ENCODE peak calls at places on chromosomes 4 and X, in six cellular contexts. T, H, W, V, Q and X are unnamed samples.

GRCh38 chr4:156838761-156839160 is 132.8 kb downstream of the PDGFC start:
- DNase-seq in T (no peak), V (no peak), H (no peak), Q (no peak), W (no peak), X (no peak)

GRCh38 chr4:189092596-189092995 is 848.1 kb upstream of the FRG1 start:
- DNase-seq in Q (no peak), V (no peak), T (no peak), H (no peak), W (no peak), X (no peak)

GRCh38 chrX:38008658-38009057 is 2.3 kb downstream of the SYTL5 start:
- DNase-seq in T (no peak), H (no peak), V (no peak), W (no peak), Q (no peak), X (no peak)

GRCh38 chr4:5972571-5972970 is 45.7 kb downstream of the C4orf50 start:
- DNase-seq in Q (no peak), W (no peak), H (no peak), V (no peak), T (no peak), X (no peak)

GRCh38 chr4:116829187-116829586 is 256.2 kb downstream of the TRAM1L1 start:
- DNase-seq in V (no peak), W (no peak), H (no peak), T (no peak), Q (no peak), X (no peak)

GRCh38 chrX:110338850-110339373 is 19.7 kb upstream of the RTL9 start:
- DNase-seq in T (no peak), H (no peak), V (no peak), W (no peak), Q (no peak), X (no peak)

GRCh38 chr4:170087163-170087700 is 2.5 kb downstream of the AADAT start:
- DNase-seq in V (no peak), H (no peak), Q (no peak), W (no peak), T (no peak), X (no peak)

GRCh38 chr4:168621806-168622589 is 125.1 kb downstream of the PALLD start:
- DNase-seq in V (peak; percentile 73), Q (no peak), H (no peak), T (no peak), W (no peak), X (no peak)

GRCh38 chr4:122827258-122827887 is 742 bp downstream of the FGF2 start:
- DNase-seq in H (peak; percentile 34), T (peak; percentile 20), Q (peak; percentile 49), V (no peak), W (peak; percentile 30), X (no peak)

GRCh38 chr4:52958232-52958631 is 96.1 kb downstream of the RASL11B start:
- DNase-seq in Q (no peak), H (no peak), V (no peak), T (no peak), W (no peak), X (no peak)

GRCh38 chrX:41705680-41706374 is 17.1 kb downstream of the GPR34 start:
- DNase-seq in Q (no peak), H (no peak), V (no peak), T (no peak), W (no peak), X (no peak)

GRCh38 chrX:30863969-30864368 is 25.1 kb downstream of the TAB3 start:
- DNase-seq in W (no peak), Q (no peak), T (no peak), H (peak; percentile 6), V (no peak), X (no peak)

GRCh38 chr4:95068818-95069478 is 311.2 kb downstream of the BMPR1B start:
- DNase-seq in T (no peak), H (no peak), Q (no peak), V (no peak), W (no peak), X (no peak)

GRCh38 chr4:174120446-174121142 is 162.9 kb downstream of the FBXO8 start:
- DNase-seq in V (peak; percentile 19), H (peak; percentile 53), Q (peak; percentile 39), T (no peak), W (peak; percentile 72), X (no peak)

GRCh38 chrX:149491812-149492211 is 13.3 kb downstream of the IDS start:
- DNase-seq in Q (no peak), T (no peak), H (no peak), W (peak; percentile 47), V (no peak), X (no peak)

GRCh38 chrX:149490100-149490499 is 15.0 kb downstream of the IDS start:
- DNase-seq in H (no peak), T (no peak), W (no peak), V (no peak), Q (no peak), X (no peak)

DNA sequence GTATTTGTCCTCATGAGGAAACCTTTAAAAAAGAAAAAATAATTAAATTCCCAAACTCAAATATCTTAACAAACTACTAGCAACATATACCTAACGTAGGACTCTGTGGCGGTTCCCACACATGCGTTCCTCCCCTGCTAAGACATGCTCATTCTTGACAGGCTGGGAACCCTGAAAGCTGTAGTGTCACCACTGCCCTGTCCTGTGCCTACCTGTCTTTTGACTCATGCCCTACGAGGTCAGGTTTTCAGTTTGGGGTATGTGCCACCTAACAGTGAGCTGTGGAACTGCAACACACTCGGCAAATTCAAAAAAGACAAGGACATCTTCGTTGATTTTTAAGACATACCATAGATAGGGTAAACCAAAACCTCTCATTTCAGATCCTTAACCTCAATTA is 17.8 kb downstream of the IDS start:
- DNase-seq in T (no peak), V (no peak), W (no peak), H (no peak), Q (no peak), X (no peak)
- TF ChIP-seq CTCF in T (no peak), V (no peak), W (no peak), H (peak; percentile 12), Q (no peak), X (no peak)

GRCh38 chr4:71526626-71527406 is 188.0 kb downstream of the SLC4A4 start:
- DNase-seq in H (no peak), Q (no peak), V (no peak), W (no peak), T (no peak), X (no peak)
- TF ChIP-seq CTCF in H (no peak), Q (no peak), V (no peak), W (no peak), T (no peak), X (no peak)

GRCh38 chrX:125651426-125651825 is 331.8 kb downstream of the TEX13C start:
- DNase-seq in V (no peak), W (no peak), H (no peak), T (no peak), Q (no peak), X (no peak)

DNA sequence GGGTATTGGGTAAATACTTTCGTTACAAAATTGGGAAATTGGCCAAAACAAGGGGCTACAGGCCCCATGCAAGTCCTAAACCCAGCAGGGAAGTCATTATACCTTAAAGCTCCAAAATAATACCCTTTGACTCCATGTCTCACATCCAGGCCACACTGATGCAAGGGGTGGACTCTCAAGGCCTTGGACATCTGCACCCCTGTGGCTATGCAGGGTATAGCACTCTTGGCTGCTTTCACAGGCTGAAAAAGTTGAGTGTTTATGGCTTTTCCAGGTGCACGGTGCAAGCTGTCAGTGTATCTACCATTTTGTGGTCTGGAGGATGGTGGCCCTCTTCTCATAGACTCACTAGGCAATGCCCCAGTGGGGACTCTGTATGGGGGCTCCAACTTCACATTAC is 326.5 kb downstream of the TEX13C start:
- DNase-seq in T (no peak), W (no peak), Q (no peak), H (no peak), V (no peak), X (no peak)
- TF ChIP-seq CTCF in T (no peak), W (no peak), Q (no peak), H (no peak), V (no peak), X (no peak)

GRCh38 chr4:17336986-17337385 is 174.9 kb downstream of the QDPR start:
- DNase-seq in Q (no peak), H (no peak), W (no peak), T (no peak), V (no peak), X (no peak)

GRCh38 chr4:17336069-17336468 is 175.8 kb downstream of the QDPR start:
- DNase-seq in W (no peak), V (no peak), Q (no peak), T (no peak), H (no peak), X (no peak)

GRCh38 chr4:17336524-17336941 is 175.4 kb downstream of the QDPR start:
- DNase-seq in V (no peak), T (no peak), W (no peak), Q (peak; percentile 20), H (peak; percentile 31), X (peak; percentile 41)

GRCh38 chr4:17335371-17335770 is 176.5 kb downstream of the QDPR start:
- DNase-seq in H (no peak), T (no peak), W (no peak), V (no peak), Q (no peak), X (no peak)

GRCh38 chr4:17332483-17332882 is 179.4 kb downstream of the QDPR start:
- DNase-seq in H (no peak), W (no peak), T (no peak), Q (no peak), V (no peak), X (no peak)
- TF ChIP-seq CTCF in H (no peak), W (no peak), T (no peak), Q (no peak), V (no peak), X (no peak)

DNA sequence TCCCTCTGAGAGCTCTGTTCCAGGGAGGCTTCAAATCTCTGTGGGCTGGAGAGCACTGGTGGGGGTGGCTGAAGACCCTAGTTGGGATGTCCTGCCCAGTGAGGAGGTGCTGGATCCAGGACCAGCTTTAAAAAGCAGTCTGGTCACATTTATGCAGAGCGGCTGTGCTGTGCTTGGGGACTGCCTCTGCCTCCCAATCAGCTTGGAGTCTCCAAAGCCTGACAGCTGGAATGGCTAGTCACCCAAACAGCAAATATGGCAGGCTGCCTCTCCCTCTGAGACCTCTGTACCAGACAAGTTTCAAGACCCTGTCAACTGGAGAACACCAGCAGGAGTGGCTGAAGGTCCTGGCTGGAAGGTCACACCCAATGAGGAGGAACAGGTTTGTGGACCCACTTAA is 848.1 kb upstream of the DIAPH2 start:
- DNase-seq in H (no peak), V (no peak), Q (no peak), W (no peak), T (no peak), X (no peak)
- TF ChIP-seq CTCF in H (no peak), V (no peak), Q (no peak), W (no peak), T (no peak), X (no peak)

DNA sequence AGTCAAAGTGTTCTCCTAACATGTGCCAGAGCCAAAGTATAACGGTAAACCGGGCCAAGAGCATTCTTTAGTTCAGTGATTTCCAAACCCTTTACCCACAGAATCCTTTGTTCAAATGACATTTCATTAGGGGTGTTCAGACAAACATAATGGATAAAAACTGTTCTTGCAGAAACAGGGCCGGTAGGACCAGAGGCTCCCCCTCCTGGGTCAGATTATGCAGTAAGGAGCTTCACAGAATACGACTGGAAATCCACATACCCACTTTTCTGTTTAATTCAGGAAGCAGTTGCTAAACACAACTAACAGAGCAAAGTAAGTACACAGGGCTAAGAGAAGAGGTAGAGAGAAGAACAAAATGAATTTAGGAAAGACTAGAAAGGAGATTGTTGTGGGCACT is 46.6 kb upstream of the TMEM184C start:
- DNase-seq in Q (no peak), W (no peak), V (no peak), H (no peak), T (no peak), X (no peak)
- TF ChIP-seq CTCF in Q (no peak), W (peak; percentile 29), V (no peak), H (no peak), T (no peak), X (no peak)